ENCODE peak calls at places on chromosomes 11 and 22, in eight cellular contexts. One of them, this sample, is unnamed.

GRCh38 chr22:45903355-45904149 is 73.4 kb downstream of the WNT7B start:
- DNase-seq in BE2C: no peak
- DNase-seq in T-helper 9 cell: no peak
- DNase-seq in GM12891: no peak
- DNase-seq in HTR-8/SVneo: peak
- DNase-seq in RWPE1: peak
- DNase-seq in CD8-positive, alpha-beta memory T cell: no peak
- DNase-seq in ecto neural progenitor cell: no peak
- DNase-seq in this sample: no peak

GRCh38 chr22:48047722-48048500 is 1285.5 kb downstream of the TBC1D22A start:
- DNase-seq in BE2C: no peak
- DNase-seq in T-helper 9 cell: no peak
- DNase-seq in GM12891: no peak
- DNase-seq in HTR-8/SVneo: no peak
- DNase-seq in RWPE1: no peak
- DNase-seq in CD8-positive, alpha-beta memory T cell: no peak
- DNase-seq in ecto neural progenitor cell: peak
- DNase-seq in this sample: no peak

GRCh38 chr11:57903441-57904123 is 120.1 kb upstream of the OR9Q1 start:
- DNase-seq in BE2C: peak
- DNase-seq in T-helper 9 cell: no peak
- DNase-seq in GM12891: peak
- DNase-seq in HTR-8/SVneo: no peak
- DNase-seq in RWPE1: peak
- DNase-seq in CD8-positive, alpha-beta memory T cell: no peak
- DNase-seq in ecto neural progenitor cell: no peak
- DNase-seq in this sample: no peak

GRCh38 chr11:65437436-65438227 is 15.0 kb downstream of the NEAT1 start:
- DNase-seq in BE2C: no peak
- DNase-seq in T-helper 9 cell: no peak
- DNase-seq in GM12891: no peak
- DNase-seq in HTR-8/SVneo: no peak
- DNase-seq in RWPE1: no peak
- DNase-seq in CD8-positive, alpha-beta memory T cell: no peak
- DNase-seq in ecto neural progenitor cell: no peak
- DNase-seq in this sample: no peak

GRCh38 chr11:76382209-76382608 is 1.1 kb downstream of the GVQW3 start:
- DNase-seq in BE2C: no peak
- DNase-seq in T-helper 9 cell: no peak
- DNase-seq in GM12891: no peak
- DNase-seq in HTR-8/SVneo: no peak
- DNase-seq in RWPE1: no peak
- DNase-seq in CD8-positive, alpha-beta memory T cell: no peak
- DNase-seq in ecto neural progenitor cell: no peak
- DNase-seq in this sample: no peak

GRCh38 chr22:33335611-33336279 is 277.6 kb upstream of the SYN3 start:
- DNase-seq in BE2C: no peak
- DNase-seq in T-helper 9 cell: no peak
- DNase-seq in GM12891: no peak
- DNase-seq in HTR-8/SVneo: no peak
- DNase-seq in RWPE1: no peak
- DNase-seq in CD8-positive, alpha-beta memory T cell: no peak
- DNase-seq in ecto neural progenitor cell: no peak
- DNase-seq in this sample: no peak

GRCh38 chr11:8167796-8168195 is 1.0 kb downstream of the RIC3 start:
- DNase-seq in BE2C: no peak
- DNase-seq in T-helper 9 cell: no peak
- DNase-seq in GM12891: no peak
- DNase-seq in HTR-8/SVneo: peak
- DNase-seq in RWPE1: no peak
- DNase-seq in CD8-positive, alpha-beta memory T cell: no peak
- DNase-seq in ecto neural progenitor cell: no peak
- DNase-seq in this sample: no peak

GRCh38 chr11:1304376-1304775 is 5.1 kb downstream of the TOLLIP start:
- DNase-seq in BE2C: no peak
- DNase-seq in T-helper 9 cell: no peak
- DNase-seq in GM12891: no peak
- DNase-seq in HTR-8/SVneo: no peak
- DNase-seq in RWPE1: no peak
- DNase-seq in CD8-positive, alpha-beta memory T cell: no peak
- DNase-seq in ecto neural progenitor cell: peak
- DNase-seq in this sample: no peak

GRCh38 chr22:49767355-49768062 is 60.2 kb downstream of the BRD1 start:
- DNase-seq in BE2C: peak
- DNase-seq in T-helper 9 cell: no peak
- DNase-seq in GM12891: no peak
- DNase-seq in HTR-8/SVneo: peak
- DNase-seq in RWPE1: no peak
- DNase-seq in CD8-positive, alpha-beta memory T cell: no peak
- DNase-seq in ecto neural progenitor cell: peak
- DNase-seq in this sample: peak

GRCh38 chr11:128343134-128343514 is 244.2 kb downstream of the ETS1 start:
- DNase-seq in BE2C: no peak
- DNase-seq in T-helper 9 cell: no peak
- DNase-seq in GM12891: no peak
- DNase-seq in HTR-8/SVneo: no peak
- DNase-seq in RWPE1: no peak
- DNase-seq in CD8-positive, alpha-beta memory T cell: no peak
- DNase-seq in ecto neural progenitor cell: no peak
- DNase-seq in this sample: no peak

GRCh38 chr11:2837096-2837601 is 48.4 kb downstream of the CDKN1C start:
- DNase-seq in BE2C: peak
- DNase-seq in T-helper 9 cell: no peak
- DNase-seq in GM12891: no peak
- DNase-seq in HTR-8/SVneo: peak
- DNase-seq in RWPE1: peak
- DNase-seq in CD8-positive, alpha-beta memory T cell: no peak
- DNase-seq in ecto neural progenitor cell: peak
- DNase-seq in this sample: peak

GRCh38 chr11:28058333-28058732 is 49.6 kb downstream of the KIF18A start:
- DNase-seq in BE2C: no peak
- DNase-seq in T-helper 9 cell: no peak
- DNase-seq in GM12891: no peak
- DNase-seq in HTR-8/SVneo: no peak
- DNase-seq in RWPE1: no peak
- DNase-seq in CD8-positive, alpha-beta memory T cell: no peak
- DNase-seq in ecto neural progenitor cell: no peak
- DNase-seq in this sample: no peak

GRCh38 chr22:36512333-36512732 is 5.5 kb upstream of the FOXRED2 start:
- DNase-seq in BE2C: no peak
- DNase-seq in T-helper 9 cell: no peak
- DNase-seq in GM12891: no peak
- DNase-seq in HTR-8/SVneo: no peak
- DNase-seq in RWPE1: no peak
- DNase-seq in CD8-positive, alpha-beta memory T cell: no peak
- DNase-seq in ecto neural progenitor cell: no peak
- DNase-seq in this sample: no peak

GRCh38 chr22:37193629-37194191 is 5.7 kb upstream of the C1QTNF6 start:
- DNase-seq in BE2C: peak
- DNase-seq in T-helper 9 cell: no peak
- DNase-seq in GM12891: no peak
- DNase-seq in HTR-8/SVneo: no peak
- DNase-seq in RWPE1: no peak
- DNase-seq in CD8-positive, alpha-beta memory T cell: no peak
- DNase-seq in ecto neural progenitor cell: no peak
- DNase-seq in this sample: no peak

GRCh38 chr11:35223429-35223828 is 84.5 kb downstream of the CD44 start:
- DNase-seq in BE2C: peak
- DNase-seq in T-helper 9 cell: no peak
- DNase-seq in GM12891: no peak
- DNase-seq in HTR-8/SVneo: no peak
- DNase-seq in RWPE1: no peak
- DNase-seq in CD8-positive, alpha-beta memory T cell: no peak
- DNase-seq in ecto neural progenitor cell: peak
- DNase-seq in this sample: peak

GRCh38 chr11:1826552-1827094 is 8.2 kb upstream of the SYT8 start:
- DNase-seq in BE2C: peak
- DNase-seq in T-helper 9 cell: no peak
- DNase-seq in GM12891: no peak
- DNase-seq in HTR-8/SVneo: no peak
- DNase-seq in RWPE1: peak
- DNase-seq in CD8-positive, alpha-beta memory T cell: no peak
- DNase-seq in ecto neural progenitor cell: no peak
- DNase-seq in this sample: peak

GRCh38 chr11:113828186-113828585 is 47.2 kb downstream of the USP28 start:
- DNase-seq in BE2C: no peak
- DNase-seq in T-helper 9 cell: no peak
- DNase-seq in GM12891: no peak
- DNase-seq in HTR-8/SVneo: no peak
- DNase-seq in RWPE1: no peak
- DNase-seq in CD8-positive, alpha-beta memory T cell: no peak
- DNase-seq in ecto neural progenitor cell: no peak
- DNase-seq in this sample: no peak

GRCh38 chr11:8357891-8358566 is 94.4 kb upstream of the LMO1 start:
- DNase-seq in BE2C: no peak
- DNase-seq in T-helper 9 cell: no peak
- DNase-seq in GM12891: no peak
- DNase-seq in HTR-8/SVneo: no peak
- DNase-seq in RWPE1: no peak
- DNase-seq in CD8-positive, alpha-beta memory T cell: no peak
- DNase-seq in ecto neural progenitor cell: no peak
- DNase-seq in this sample: no peak

GRCh38 chr11:120773501-120774031 is 250.3 kb upstream of the TBCEL start:
- DNase-seq in BE2C: no peak
- DNase-seq in T-helper 9 cell: no peak
- DNase-seq in GM12891: no peak
- DNase-seq in HTR-8/SVneo: no peak
- DNase-seq in RWPE1: no peak
- DNase-seq in CD8-positive, alpha-beta memory T cell: no peak
- DNase-seq in ecto neural progenitor cell: no peak
- DNase-seq in this sample: no peak

GRCh38 chr11:26649884-26650283 is 72.0 kb downstream of the SLC5A12 start:
- DNase-seq in BE2C: peak
- DNase-seq in T-helper 9 cell: no peak
- DNase-seq in GM12891: peak
- DNase-seq in HTR-8/SVneo: peak
- DNase-seq in RWPE1: peak
- DNase-seq in CD8-positive, alpha-beta memory T cell: no peak
- DNase-seq in ecto neural progenitor cell: peak
- DNase-seq in this sample: peak

GRCh38 chr22:44735518-44736428 is 16.6 kb upstream of the ARHGAP8 start:
- DNase-seq in BE2C: peak
- DNase-seq in T-helper 9 cell: peak
- DNase-seq in GM12891: peak
- DNase-seq in HTR-8/SVneo: peak
- DNase-seq in RWPE1: peak
- DNase-seq in CD8-positive, alpha-beta memory T cell: peak
- DNase-seq in ecto neural progenitor cell: peak
- DNase-seq in this sample: peak

GRCh38 chr22:50019316-50019715 is 6.8 kb upstream of the IL17REL start:
- DNase-seq in BE2C: no peak
- DNase-seq in T-helper 9 cell: no peak
- DNase-seq in GM12891: no peak
- DNase-seq in HTR-8/SVneo: no peak
- DNase-seq in RWPE1: no peak
- DNase-seq in CD8-positive, alpha-beta memory T cell: no peak
- DNase-seq in ecto neural progenitor cell: no peak
- DNase-seq in this sample: no peak

GRCh38 chr11:69398529-69399492 is 82.7 kb upstream of the LINC01488 start:
- DNase-seq in BE2C: no peak
- DNase-seq in T-helper 9 cell: no peak
- DNase-seq in GM12891: no peak
- DNase-seq in HTR-8/SVneo: no peak
- DNase-seq in RWPE1: peak
- DNase-seq in CD8-positive, alpha-beta memory T cell: no peak
- DNase-seq in ecto neural progenitor cell: peak
- DNase-seq in this sample: no peak